ENCODE peak calls at places on chromosomes 12 and 14, in four cellular contexts. One of them, this sample, is unnamed. For H3K4me1, the result is how much of the 10 kb centered on the place peaks cover.

GRCh38 chr12:116897476-116897875 is 13.3 kb upstream of the FBXW8 start:
- DNase-seq in tibial nerve: no peak
- DNase-seq in thyroid gland: no peak
- DNase-seq in A549: no peak
- DNase-seq in this sample: no peak

GRCh38 chr12:64824500-64825142 is at the start of gene TBC1D30:
- DNase-seq in thyroid gland: peak
- DNase-seq in tibial nerve: no peak
- DNase-seq in A549: no peak
- DNase-seq in this sample: peak

GRCh38 chr14:85565862-85566296 is 35.9 kb downstream of the FLRT2 start:
- DNase-seq in A549: no peak
- DNase-seq in thyroid gland: no peak
- DNase-seq in tibial nerve: no peak
- DNase-seq in this sample: no peak

GRCh38 chr12:122813310-122813713 is 21.9 kb upstream of the HIP1R start:
- DNase-seq in tibial nerve: no peak
- DNase-seq in A549: no peak
- DNase-seq in thyroid gland: no peak
- DNase-seq in this sample: no peak

GRCh38 chr12:1930816-1931597 is 12.6 kb upstream of the CACNA2D4 start:
- DNase-seq in thyroid gland: no peak
- DNase-seq in tibial nerve: no peak
- DNase-seq in A549: no peak
- DNase-seq in this sample: no peak

GRCh38 chr14:91942946-91943345 is 4.5 kb downstream of the FBLN5 start:
- DNase-seq in tibial nerve: no peak
- DNase-seq in A549: no peak
- DNase-seq in thyroid gland: no peak
- DNase-seq in this sample: no peak

GRCh38 chr12:72448089-72448488 is 175.9 kb downstream of the TRHDE start:
- DNase-seq in thyroid gland: no peak
- DNase-seq in A549: no peak
- DNase-seq in tibial nerve: no peak
- DNase-seq in this sample: no peak

GRCh38 chr12:1157046-1157445 is 166.0 kb downstream of the ERC1 start:
- DNase-seq in tibial nerve: no peak
- DNase-seq in thyroid gland: peak
- DNase-seq in A549: no peak
- DNase-seq in this sample: no peak

GRCh38 chr14:31926123-31926522 is 151.0 kb upstream of the ARHGAP5 start:
- DNase-seq in tibial nerve: no peak
- DNase-seq in A549: peak
- DNase-seq in thyroid gland: no peak
- DNase-seq in this sample: no peak

GRCh38 chr12:117098361-117099217 is 627 bp downstream of the TESC start:
- DNase-seq in thyroid gland: peak
- DNase-seq in A549: peak
- DNase-seq in tibial nerve: no peak
- DNase-seq in this sample: peak

GRCh38 chr14:103584326-103584915 is 21.7 kb downstream of the COA8 start:
- DNase-seq in tibial nerve: no peak
- DNase-seq in thyroid gland: no peak
- DNase-seq in A549: no peak
- DNase-seq in this sample: no peak

GRCh38 chr12:70732287-70732686 is 95.1 kb upstream of the PTPRB start:
- DNase-seq in tibial nerve: no peak
- DNase-seq in A549: no peak
- DNase-seq in thyroid gland: no peak
- DNase-seq in this sample: no peak

GRCh38 chr14:74018029-74018703 is 922 bp downstream of the ENTPD5 start:
- DNase-seq in tibial nerve: no peak
- DNase-seq in A549: peak
- DNase-seq in thyroid gland: no peak
- DNase-seq in this sample: no peak

GRCh38 chr14:31692376-31692781 is 131.2 kb downstream of the NUBPL start:
- DNase-seq in thyroid gland: no peak
- DNase-seq in tibial nerve: no peak
- DNase-seq in A549: no peak
- DNase-seq in this sample: no peak

GRCh38 chr12:54935235-54935951 is 49.2 kb downstream of the TESPA1 start:
- DNase-seq in A549: peak
- DNase-seq in thyroid gland: no peak
- DNase-seq in tibial nerve: no peak
- DNase-seq in this sample: no peak

GRCh38 chr14:98633380-98633779 is 638.6 kb downstream of the BCL11B start:
- DNase-seq in thyroid gland: peak
- DNase-seq in A549: no peak
- DNase-seq in tibial nerve: no peak
- DNase-seq in this sample: no peak

GRCh38 chr14:60648934-60649814 is at the start of gene SIX1:
- DNase-seq in tibial nerve: peak
- DNase-seq in thyroid gland: peak
- DNase-seq in A549: peak
- DNase-seq in this sample: peak

DNA sequence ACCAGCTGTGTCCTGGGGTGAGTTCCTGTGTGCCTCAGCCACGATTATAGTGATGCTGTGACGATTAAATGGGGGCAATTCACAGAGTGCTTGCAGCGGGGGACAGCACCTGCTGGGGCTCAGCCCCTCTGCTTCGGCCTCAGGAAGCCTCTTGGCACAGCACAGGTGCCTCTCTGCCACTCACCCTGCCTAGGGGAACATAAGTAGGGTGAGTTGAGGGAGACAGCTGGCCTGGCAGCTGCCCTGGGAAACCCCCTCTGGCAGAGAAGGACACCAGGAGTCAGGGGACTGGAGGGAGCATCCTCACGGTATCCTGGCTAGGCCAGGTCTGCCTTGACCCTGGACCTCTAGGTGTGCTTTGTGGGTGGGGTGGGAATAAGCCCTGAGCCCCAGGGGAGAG is 9.4 kb downstream of the KRT80 start:
- DNase-seq in tibial nerve: no peak
- DNase-seq in A549: no peak
- DNase-seq in thyroid gland: no peak
- DNase-seq in this sample: no peak
- H3K4me1 ChIP-seq in tibial nerve: under half
- H3K4me1 ChIP-seq in A549: half or more
- H3K4me1 ChIP-seq in thyroid gland: under half
- H3K4me1 ChIP-seq in this sample: under half

DNA sequence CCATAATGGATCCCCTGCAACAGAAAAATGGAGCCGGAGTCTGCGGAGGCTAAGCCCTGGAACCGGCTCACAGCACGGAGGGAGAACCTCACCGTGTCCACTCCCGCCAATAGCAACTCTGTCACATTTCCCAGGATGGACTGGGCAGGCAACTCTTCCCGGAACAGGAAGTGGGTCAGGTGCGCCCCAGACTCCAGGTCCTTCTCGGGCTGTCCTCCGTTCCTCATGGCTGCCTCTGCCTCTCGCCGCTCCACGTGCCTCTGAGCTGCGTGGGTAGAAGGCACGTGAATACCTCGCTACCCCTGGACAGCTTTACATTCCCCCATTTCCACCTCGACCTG is 2.2 kb downstream of the CYP27B1 start:
- DNase-seq in tibial nerve: no peak
- DNase-seq in thyroid gland: peak
- DNase-seq in A549: no peak
- DNase-seq in this sample: no peak
- TF ChIP-seq POLR2A in tibial nerve: no peak
- TF ChIP-seq POLR2A in thyroid gland: no peak
- TF ChIP-seq POLR2A in A549: no peak
- TF ChIP-seq POLR2A in this sample: no peak

GRCh38 chr14:67270354-67270753 is 29.1 kb downstream of the PALS1 start:
- DNase-seq in tibial nerve: no peak
- DNase-seq in A549: no peak
- DNase-seq in thyroid gland: no peak
- DNase-seq in this sample: no peak
- H3K27ac ChIP-seq in tibial nerve: no peak
- H3K27ac ChIP-seq in A549: no peak
- H3K27ac ChIP-seq in thyroid gland: peak
- H3K27ac ChIP-seq in this sample: no peak

DNA sequence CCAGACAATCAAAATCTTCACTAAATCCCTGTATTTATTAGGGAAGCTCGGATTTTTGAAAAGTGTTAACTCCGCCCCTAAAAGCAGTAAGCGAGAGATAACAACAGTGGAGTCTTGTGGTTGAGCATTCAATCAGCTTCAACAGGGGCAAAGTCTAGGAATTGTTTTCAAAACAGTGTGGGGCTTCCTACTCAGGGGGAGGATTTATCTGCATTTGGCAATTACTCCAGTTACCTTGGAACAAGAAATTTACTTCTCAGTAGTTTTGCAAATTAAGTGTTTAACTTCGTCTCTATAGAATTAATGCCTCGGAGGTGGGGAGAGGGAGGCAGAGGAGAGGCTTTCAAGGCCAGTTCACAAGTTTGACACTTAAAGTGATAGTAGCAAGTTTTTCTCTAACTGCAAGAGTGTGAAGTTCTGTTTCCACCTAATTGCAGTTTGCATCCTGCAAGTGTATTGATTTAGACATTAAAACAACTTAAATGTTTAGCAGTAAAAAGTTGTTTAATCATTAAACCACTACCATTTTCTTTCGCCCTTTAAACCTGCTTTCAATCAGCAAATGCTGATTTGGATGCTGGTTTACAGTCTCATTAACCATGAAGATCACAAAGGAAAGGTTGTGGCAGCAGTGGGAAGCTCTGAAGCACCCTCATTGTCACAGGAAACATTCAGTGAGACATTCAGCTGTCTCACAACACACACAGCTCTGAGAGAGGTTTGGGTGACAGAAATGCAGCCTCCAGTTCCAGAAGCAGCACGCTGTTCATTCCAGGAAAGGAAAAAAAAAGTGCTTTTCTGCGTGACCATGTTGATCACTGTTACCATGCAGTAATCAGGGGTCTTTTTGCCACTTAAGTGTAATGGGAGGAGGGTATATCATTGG is 102.1 kb downstream of the HMGA2 start:
- DNase-seq in A549: no peak
- DNase-seq in tibial nerve: no peak
- DNase-seq in thyroid gland: no peak
- DNase-seq in this sample: no peak
- H3K4me1 ChIP-seq in A549: under half
- H3K4me1 ChIP-seq in tibial nerve: under half
- H3K4me1 ChIP-seq in thyroid gland: under half
- H3K4me1 ChIP-seq in this sample: under half

GRCh38 chr12:57087689-57088441 is 1.0 kb upstream of the NAB2 start:
- DNase-seq in thyroid gland: peak
- DNase-seq in A549: peak
- DNase-seq in tibial nerve: peak
- DNase-seq in this sample: peak

GRCh38 chr12:57085999-57086950 is 2.6 kb upstream of the NAB2 start:
- DNase-seq in A549: peak
- DNase-seq in tibial nerve: no peak
- DNase-seq in thyroid gland: peak
- DNase-seq in this sample: peak

GRCh38 chr12:57089259-57090245 is 638 bp downstream of the NAB2 start:
- DNase-seq in A549: no peak
- DNase-seq in tibial nerve: peak
- DNase-seq in thyroid gland: peak
- DNase-seq in this sample: peak

GRCh38 chr12:57088442-57089258 is at the start of gene NAB2:
- DNase-seq in tibial nerve: peak
- DNase-seq in A549: peak
- DNase-seq in thyroid gland: peak
- DNase-seq in this sample: peak

DNA sequence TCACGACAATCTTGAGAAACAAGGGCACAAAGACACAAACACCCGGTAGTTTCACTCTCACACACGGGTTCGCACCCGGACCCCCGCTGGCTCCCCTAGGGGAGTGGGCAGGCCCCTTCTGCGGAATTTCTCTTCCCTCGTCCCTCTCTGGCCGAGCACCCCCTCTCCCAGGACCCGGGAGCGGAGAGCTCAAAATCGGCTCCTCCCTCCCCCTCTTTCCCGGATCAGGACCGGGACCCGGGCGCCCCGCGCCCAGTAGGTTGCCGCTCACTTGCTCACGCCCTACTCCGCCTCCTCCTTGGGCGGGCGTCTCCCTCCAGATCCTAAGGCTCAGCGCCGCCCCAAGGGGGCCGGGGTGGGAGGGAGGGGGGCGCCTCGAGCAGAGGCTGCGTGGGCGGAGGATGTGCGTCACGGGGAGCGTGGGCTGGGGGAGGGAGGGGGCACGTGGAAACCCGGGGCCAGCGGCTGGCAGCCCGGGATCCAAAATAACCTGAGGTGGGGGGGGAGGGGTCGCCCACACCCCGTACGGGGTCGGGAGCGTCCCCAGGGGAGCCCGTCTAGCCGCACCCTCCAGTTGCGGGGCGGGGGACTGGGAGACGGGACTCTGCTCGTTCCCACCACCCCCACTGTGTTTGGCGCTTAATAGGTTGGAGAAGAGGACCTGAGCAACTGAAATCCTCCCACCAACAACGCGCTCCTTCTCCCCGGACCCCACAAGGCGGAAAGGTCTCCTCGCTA is 1.8 kb upstream of the NAB2 start:
- DNase-seq in A549: peak
- DNase-seq in tibial nerve: peak
- DNase-seq in thyroid gland: peak
- DNase-seq in this sample: peak
- TF ChIP-seq POLR2A in A549: peak
- TF ChIP-seq POLR2A in tibial nerve: peak
- TF ChIP-seq POLR2A in thyroid gland: no peak
- TF ChIP-seq POLR2A in this sample: peak

GRCh38 chr14:35161231-35161630 is 38.9 kb downstream of the PRORP start:
- DNase-seq in thyroid gland: no peak
- DNase-seq in tibial nerve: no peak
- DNase-seq in A549: no peak
- DNase-seq in this sample: no peak

GRCh38 chr14:35158491-35158890 is 36.1 kb downstream of the PRORP start:
- DNase-seq in tibial nerve: no peak
- DNase-seq in A549: no peak
- DNase-seq in thyroid gland: no peak
- DNase-seq in this sample: no peak

GRCh38 chr14:35163384-35163783 is 41.0 kb downstream of the PRORP start:
- DNase-seq in thyroid gland: no peak
- DNase-seq in A549: no peak
- DNase-seq in tibial nerve: no peak
- DNase-seq in this sample: no peak

GRCh38 chr14:35158951-35159653 is 36.8 kb downstream of the PRORP start:
- DNase-seq in A549: no peak
- DNase-seq in tibial nerve: no peak
- DNase-seq in thyroid gland: no peak
- DNase-seq in this sample: no peak

DNA sequence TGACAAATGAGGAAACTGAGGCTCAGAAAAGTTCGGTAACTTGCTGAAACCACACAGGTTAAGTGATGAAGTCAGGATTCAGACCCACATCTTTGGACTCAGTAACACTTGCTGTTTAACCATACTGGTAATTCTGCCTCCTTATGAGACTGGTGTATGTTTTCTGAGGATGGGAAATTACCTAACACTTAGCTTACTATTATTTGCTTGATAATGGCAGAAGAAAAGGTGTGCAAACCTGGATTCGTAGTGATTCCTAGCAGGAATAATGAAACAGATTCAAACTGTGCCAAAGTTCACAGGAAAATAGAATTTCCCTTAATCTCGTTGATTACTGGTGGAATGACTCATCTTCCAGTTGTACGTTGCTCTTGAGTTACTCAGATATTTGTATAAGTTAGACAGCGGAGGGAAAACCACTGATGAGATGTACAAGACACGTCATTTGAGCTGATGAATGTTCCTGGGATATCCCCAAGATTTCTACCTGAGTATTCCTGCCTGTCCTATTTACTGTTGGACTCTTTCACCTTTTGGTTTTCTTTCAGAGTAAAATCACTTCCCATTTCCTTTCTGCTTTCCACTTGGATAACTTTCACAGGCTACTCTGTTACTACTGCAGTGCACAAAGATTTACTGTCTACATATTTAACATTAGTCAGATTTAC is 37.5 kb downstream of the PRORP start:
- DNase-seq in A549: peak
- DNase-seq in thyroid gland: no peak
- DNase-seq in tibial nerve: no peak
- DNase-seq in this sample: no peak
- H3K27ac ChIP-seq in A549: peak
- H3K27ac ChIP-seq in thyroid gland: no peak
- H3K27ac ChIP-seq in tibial nerve: no peak
- H3K27ac ChIP-seq in this sample: no peak